ENCODE peak calls at places on chromosomes 4 and X, in four cellular contexts. S is GM12878, Q is endothelial cell of umbilical vein, B is K562. J is an unnamed sample.

GRCh38 chr4:151862766-151863165 is 102.0 kb upstream of the GATB start:
- DNase-seq in B (no peak), Q (no peak), S (no peak), J (peak)

GRCh38 chr4:166153539-166153938 is 280.5 kb downstream of the TLL1 start:
- DNase-seq in Q (no peak), S (no peak), B (no peak), J (no peak)

GRCh38 chr4:103091601-103092223 is 7.9 kb downstream of the BDH2 start:
- DNase-seq in B (peak), S (peak), Q (peak), J (peak)

GRCh38 chr4:157128395-157128794 is 52.4 kb downstream of the GLRB start:
- DNase-seq in B (no peak), Q (peak), S (no peak), J (peak)

GRCh38 chr4:148239406-148239805 is 202.8 kb downstream of the NR3C2 start:
- DNase-seq in Q (no peak), S (no peak), B (no peak), J (no peak)

GRCh38 chr4:172786039-172786792 is 382.4 kb upstream of the GALNT7 start:
- DNase-seq in S (no peak), B (no peak), Q (no peak), J (peak)

GRCh38 chr4:169010125-169011023 is at the start of gene CBR4:
- DNase-seq in Q (peak), S (peak), B (peak), J (peak)

GRCh38 chr4:101806914-101807313 is 16.4 kb downstream of the BANK1 start:
- DNase-seq in Q (no peak), B (no peak), S (peak), J (no peak)

GRCh38 chrX:125681507-125681906 is 361.8 kb downstream of the TEX13C start:
- DNase-seq in S (no peak), B (no peak), Q (no peak), J (no peak)

GRCh38 chr4:186029731-186030421 is 39.1 kb upstream of the TLR3 start:
- DNase-seq in S (no peak), B (no peak), Q (peak), J (peak)

GRCh38 chr4:112279025-112279881 is 6.5 kb downstream of the TIFA start:
- DNase-seq in S (no peak), B (no peak), Q (no peak), J (peak)

GRCh38 chrX:109782994-109783711 is 50.1 kb upstream of the ACSL4 start:
- DNase-seq in B (no peak), Q (peak), S (no peak), J (peak)

GRCh38 chr4:182250446-182250845 is 7.2 kb downstream of the TENM3 start:
- DNase-seq in S (no peak), B (no peak), Q (no peak), J (no peak)

GRCh38 chr4:17511950-17512795 is at the start of gene QDPR:
- DNase-seq in Q (peak), S (peak), B (peak), J (peak)

GRCh38 chr4:142322996-142323395 is 523.1 kb downstream of the INPP4B start:
- DNase-seq in Q (no peak), S (no peak), B (no peak), J (no peak)

GRCh38 chr4:2412885-2413716 is 5.3 kb downstream of the ZFYVE28 start:
- DNase-seq in S (peak), Q (peak), B (peak), J (peak)

GRCh38 chr4:95181446-95182306 is 367.1 kb downstream of the UNC5C start:
- DNase-seq in S (no peak), Q (peak), B (peak), J (peak)

GRCh38 chrX:39152106-39152649 is 350.9 kb downstream of the MID1IP1 start:
- DNase-seq in B (peak), Q (no peak), S (no peak), J (no peak)

GRCh38 chr4:4474496-4474895 is 67.4 kb downstream of the STX18 start:
- DNase-seq in B (no peak), S (no peak), Q (no peak), J (no peak)

GRCh38 chr4:139814285-139815015 is 148.8 kb downstream of the MGST2 start:
- DNase-seq in B (no peak), Q (peak), S (no peak), J (peak)

GRCh38 chrX:667360-667759 is 36.8 kb downstream of the SHOX start:
- DNase-seq in B (no peak), Q (no peak), S (no peak), J (no peak)

GRCh38 chrX:9515973-9516538 is 51.2 kb downstream of the TBL1X start:
- DNase-seq in B (peak), S (no peak), Q (no peak), J (no peak)

GRCh38 chr4:107692197-107692596 is 27.8 kb downstream of the PAPSS1 start:
- DNase-seq in Q (no peak), B (no peak), S (no peak), J (no peak)

GRCh38 chr4:153873741-153874140 is 84.9 kb upstream of the SFRP2 start:
- DNase-seq in B (no peak), Q (no peak), S (no peak), J (no peak)

GRCh38 chrX:8607326-8607725 is 124.6 kb downstream of the ANOS1 start:
- DNase-seq in S (no peak), Q (peak), B (no peak), J (no peak)

GRCh38 chrX:32191316-32191715 is 1020.0 kb downstream of the DMD start:
- DNase-seq in Q (no peak), B (no peak), S (no peak), J (no peak)

GRCh38 chrX:17591741-17592110 is 145.6 kb upstream of the SCML1 start:
- DNase-seq in B (no peak), S (no peak), Q (peak), J (peak)

GRCh38 chr4:139511320-139511719 is 44.7 kb downstream of the SETD7 start:
- DNase-seq in Q (no peak), B (no peak), S (no peak), J (no peak)

GRCh38 chrX:34877451-34877850 is 65.1 kb upstream of the FAM47B start:
- DNase-seq in Q (no peak), B (no peak), S (no peak), J (peak)

GRCh38 chr4:42371306-42372063 is 25.8 kb upstream of the SHISA3 start:
- DNase-seq in S (no peak), Q (peak), B (peak), J (peak)

GRCh38 chrX:3738489-3738888 is 25.0 kb upstream of the PRKX start:
- DNase-seq in S (no peak), Q (no peak), B (no peak), J (no peak)

GRCh38 chrX:136128743-136129142 is 18.6 kb upstream of the FHL1 start:
- DNase-seq in S (no peak), Q (no peak), B (no peak), J (no peak)

GRCh38 chr4:16142598-16143295 is 58.9 kb upstream of the PROM1 start:
- DNase-seq in Q (no peak), S (no peak), B (no peak), J (no peak)

DNA sequence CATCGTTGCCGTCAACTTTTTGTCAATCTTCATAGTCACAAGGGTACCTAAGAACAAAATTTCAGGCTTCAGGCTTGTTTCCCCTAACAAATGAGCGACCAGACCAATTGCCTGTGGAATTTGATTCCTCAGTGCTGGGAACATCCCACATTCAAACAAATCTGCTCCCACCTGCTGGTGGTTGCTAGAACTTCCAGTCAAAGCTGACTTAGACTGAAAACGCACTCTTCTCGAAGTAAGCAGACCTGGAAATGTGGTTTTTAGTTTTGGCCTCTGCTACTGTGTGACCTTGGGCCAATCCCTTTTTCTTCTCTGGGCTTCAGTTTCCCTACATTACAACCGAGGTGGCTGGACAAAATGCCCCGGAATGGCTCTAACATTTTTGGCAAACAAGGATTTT is 1.8 kb upstream of the GABRQ start:
- DNase-seq in B (peak), Q (peak), S (no peak), J (peak)
- TF ChIP-seq FOS in B (no peak), Q (no peak), S (no peak), J (no peak)

GRCh38 chrX:42290608-42291007 is 367.3 kb upstream of the CASK start:
- DNase-seq in S (no peak), Q (peak), B (no peak), J (peak)
- TF ChIP-seq FOS in S (no peak), Q (no peak), B (no peak), J (no peak)

GRCh38 chr4:96952610-96953009 is 1112.7 kb downstream of the PDHA2 start:
- DNase-seq in Q (no peak), S (no peak), B (no peak), J (no peak)

GRCh38 chr4:96955691-96956090 is 1115.8 kb downstream of the PDHA2 start:
- DNase-seq in Q (no peak), S (no peak), B (no peak), J (no peak)

GRCh38 chr4:96955226-96955625 is 1115.3 kb downstream of the PDHA2 start:
- DNase-seq in Q (no peak), B (no peak), S (no peak), J (no peak)
- TF ChIP-seq FOS in Q (no peak), B (no peak), S (no peak), J (no peak)

DNA sequence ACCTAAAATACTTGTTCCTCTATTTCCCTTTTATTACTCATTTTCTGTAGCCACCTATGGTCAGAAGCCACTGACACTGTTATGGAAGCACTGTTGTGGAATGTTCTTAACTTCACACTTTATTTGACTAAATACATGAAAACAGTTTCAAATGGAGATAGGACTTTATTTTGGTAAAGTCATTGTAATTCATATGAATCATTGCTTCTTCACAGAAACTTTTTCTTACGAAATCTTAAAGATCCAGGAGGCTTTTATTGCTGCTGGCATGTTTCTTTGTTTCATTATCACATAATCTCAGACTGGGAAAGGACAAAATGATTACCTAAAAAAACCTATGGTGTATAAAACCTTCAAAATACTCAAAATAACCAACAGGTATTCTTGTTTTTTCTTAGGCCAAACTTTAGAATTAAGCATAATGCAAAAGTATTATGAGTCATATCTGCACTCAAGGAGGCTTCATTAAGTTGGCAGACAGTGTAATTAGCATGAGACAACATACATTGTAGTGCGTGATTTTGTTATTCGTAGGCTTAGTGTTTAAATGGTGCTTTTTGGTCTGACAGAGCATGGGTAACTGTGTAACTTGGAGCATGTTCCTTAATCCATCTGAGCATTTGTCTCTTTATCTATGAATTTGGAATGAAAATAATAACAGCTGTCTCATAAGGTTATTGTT is 58.0 kb downstream of the SH3BGRL start:
- DNase-seq in Q (no peak), S (no peak), B (no peak), J (peak)
- TF ChIP-seq FOS in Q (no peak), S (no peak), B (no peak), J (no peak)

GRCh38 chr4:41359069-41359769 is 102.5 kb downstream of the UCHL1 start:
- DNase-seq in B (no peak), Q (no peak), S (no peak), J (no peak)
- TF ChIP-seq FOS in B (no peak), Q (no peak), S (no peak), J (no peak)

J was measured in IMR-90.